ENCODE peak calls at places on chromosomes 4 and X, in nine cellular contexts. D, K, R, E, L, O, G, M and U are unnamed samples.

GRCh38 chrX:19658030-19658429 is 142.7 kb upstream of the MAP3K15 start:
- DNase-seq in D (no peak), K (no peak), R (no peak), E (no peak), L (no peak), O (no peak), G (no peak), M (no peak), U (no peak)

GRCh38 chrX:20412871-20413486 is 146.3 kb upstream of the RPS6KA3 start:
- DNase-seq in D (no peak), K (no peak), R (peak; percentile 29), E (no peak), L (no peak), O (no peak), G (no peak), M (peak; percentile 42), U (no peak)

GRCh38 chrX:155645180-155645579 is 32.4 kb upstream of the TMLHE start:
- DNase-seq in D (no peak), K (no peak), R (no peak), E (no peak), L (no peak), O (no peak), G (no peak), M (no peak), U (no peak)

GRCh38 chrX:15509845-15510244 is 9.2 kb downstream of the BMX start:
- DNase-seq in D (no peak), K (no peak), R (no peak), E (no peak), L (no peak), O (no peak), G (no peak), M (no peak), U (no peak)

GRCh38 chrX:1178580-1179057 is 33.8 kb downstream of the CRLF2 start:
- DNase-seq in D (no peak), K (peak; percentile 56), R (no peak), E (peak; percentile 21), L (peak; percentile 23), O (no peak), G (peak; percentile 39), M (no peak), U (peak; percentile 40)

GRCh38 chr4:107862658-107863057 is 37.9 kb downstream of the SGMS2 start:
- DNase-seq in D (no peak), K (peak; percentile 96), R (peak; percentile 49), E (no peak), L (no peak), O (no peak), G (no peak), M (no peak), U (peak; percentile 87)

GRCh38 chrX:22795680-22796079 is 204.1 kb upstream of the DDX53 start:
- DNase-seq in D (no peak), K (peak; percentile 80), R (no peak), E (no peak), L (no peak), O (no peak), G (no peak), M (no peak), U (peak; percentile 22)

GRCh38 chr4:85905761-85906160 is 430.8 kb downstream of the ARHGAP24 start:
- DNase-seq in D (no peak), K (no peak), R (no peak), E (no peak), L (no peak), O (no peak), G (no peak), M (no peak), U (no peak)

GRCh38 chr4:46886711-46887110 is 22.3 kb downstream of the COX7B2 start:
- DNase-seq in D (no peak), K (no peak), R (no peak), E (no peak), L (peak; percentile 4), O (no peak), G (no peak), M (no peak), U (peak; percentile 8)

GRCh38 chrX:24150051-24150790 is 692 bp downstream of the ZFX start:
- DNase-seq in D (peak; percentile 95), K (peak; percentile 25), R (peak; percentile 93), E (peak; percentile 85), L (peak; percentile 95), O (peak; percentile 89), G (peak; percentile 97), M (peak; percentile 89), U (peak; percentile 77)

GRCh38 chr4:168453146-168453545 is 27.1 kb downstream of the DDX60L start:
- DNase-seq in D (no peak), K (no peak), R (no peak), E (no peak), L (no peak), O (no peak), G (peak; percentile 31), M (no peak), U (no peak)

GRCh38 chr4:69490271-69490670 is 5.4 kb downstream of the UGT2B4 start:
- DNase-seq in D (no peak), K (no peak), R (no peak), E (no peak), L (no peak), O (no peak), G (no peak), M (no peak), U (no peak)

GRCh38 chr4:123649644-123650356 is 253.2 kb downstream of the SPRY1 start:
- DNase-seq in D (peak; percentile 82), K (peak; percentile 76), R (peak; percentile 49), E (peak; percentile 49), L (no peak), O (no peak), G (peak; percentile 38), M (no peak), U (peak; percentile 64)

GRCh38 chrX:1224954-1225353 is 12.5 kb upstream of the CRLF2 start:
- DNase-seq in D (no peak), K (no peak), R (no peak), E (no peak), L (no peak), O (peak; percentile 34), G (peak; percentile 68), M (no peak), U (no peak)

GRCh38 chr4:6297266-6297815 is 27.7 kb downstream of the WFS1 start:
- DNase-seq in D (no peak), K (no peak), R (no peak), E (no peak), L (no peak), O (no peak), G (no peak), M (no peak), U (no peak)

GRCh38 chr4:125676583-125676982 is 361.8 kb downstream of the FAT4 start:
- DNase-seq in D (peak; percentile 57), K (no peak), R (no peak), E (no peak), L (no peak), O (no peak), G (no peak), M (no peak), U (no peak)
- H3K27ac ChIP-seq in D (no peak overlapping the region), K (no peak overlapping the region), R (no peak overlapping the region), E (no peak overlapping the region), L (no peak overlapping the region), O (no peak overlapping the region), G (no peak overlapping the region), M (no peak overlapping the region), U (no peak overlapping the region)

DNA sequence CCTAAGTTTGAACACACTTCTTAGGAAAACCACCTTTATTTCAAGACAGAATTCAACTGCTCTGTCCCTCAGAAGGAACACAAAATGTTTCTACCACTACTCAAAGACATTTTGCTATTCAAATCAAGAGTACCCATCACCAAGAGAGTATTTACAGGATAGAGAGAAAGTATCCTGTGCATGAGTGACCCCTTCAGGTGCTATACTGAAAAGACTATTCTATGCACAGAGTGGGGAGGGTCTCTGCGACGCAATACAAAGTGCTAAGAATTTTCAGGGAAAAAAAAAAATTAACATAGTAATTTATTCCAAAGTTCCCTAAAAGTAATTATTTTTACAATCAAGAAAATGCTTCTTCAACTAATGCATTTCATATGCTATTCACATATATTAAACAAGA is 346.4 kb upstream of the FAM241A start:
- DNase-seq in D (no peak), K (no peak), R (no peak), E (no peak), L (peak; percentile 37), O (no peak), G (peak; percentile 57), M (no peak), U (no peak)
- TF ChIP-seq CTCF in D (no peak), K (peak; percentile 56), R (no peak), E (peak; percentile 22), L (no peak), O (no peak), G (peak; percentile 64), M (no peak), U (no peak)

GRCh38 chrX:65609237-65609636 is 58.2 kb upstream of the MSN start:
- DNase-seq in D (no peak), K (no peak), R (no peak), E (no peak), L (no peak), O (no peak), G (no peak), M (no peak), U (no peak)

GRCh38 chrX:65607070-65607742 is 60.2 kb upstream of the MSN start:
- DNase-seq in D (no peak), K (peak; percentile 59), R (no peak), E (no peak), L (no peak), O (no peak), G (no peak), M (no peak), U (no peak)

GRCh38 chrX:65610040-65610439 is 57.4 kb upstream of the MSN start:
- DNase-seq in D (no peak), K (no peak), R (no peak), E (no peak), L (no peak), O (no peak), G (no peak), M (no peak), U (no peak)

GRCh38 chrX:65608021-65608420 is 59.4 kb upstream of the MSN start:
- DNase-seq in D (no peak), K (no peak), R (no peak), E (no peak), L (no peak), O (no peak), G (no peak), M (no peak), U (no peak)
- H3K27ac ChIP-seq in D (no peak overlapping the region), K (no peak overlapping the region), R (no peak overlapping the region), E (no peak overlapping the region), L (no peak overlapping the region), O (no peak overlapping the region), G (no peak overlapping the region), M (no peak overlapping the region), U (no peak overlapping the region)

GRCh38 chr4:138892483-138893386 is 122.8 kb upstream of the NOCT start:
- DNase-seq in D (no peak), K (no peak), R (no peak), E (no peak), L (no peak), O (no peak), G (no peak), M (no peak), U (no peak)
- TF ChIP-seq CTCF in D (no peak), K (no peak), R (no peak), E (no peak), L (no peak), O (no peak), G (no peak), M (no peak), U (no peak)